ENCODE peak calls at places on chromosomes 11 and 22, in five cellular contexts. F is HCT116, Q is GM23338, G is K562, O is Panc1. X is an unnamed sample. For H3K4me1, the result is how much of the 10 kb centered on the place peaks cover.

GRCh38 chr11:47773882-47774281 is 6.7 kb upstream of the FNBP4 start:
- DNase-seq in Q (no peak), F (no peak), G (no peak), O (no peak), X (no peak)

GRCh38 chr11:1864216-1864615 is 11.3 kb downstream of the LSP1 start:
- DNase-seq in Q (no peak), F (no peak), O (no peak), G (no peak), X (no peak)

GRCh38 chr22:39469681-39470461 is 13.1 kb downstream of the MGAT3 start:
- DNase-seq in G (no peak), F (no peak), Q (no peak), O (no peak), X (no peak)

GRCh38 chr22:50473855-50474671 is 772 bp downstream of the SBF1 start:
- DNase-seq in O (no peak), Q (peak), F (no peak), G (peak), X (no peak)

GRCh38 chr11:2179516-2179915 is 7.9 kb upstream of the TH start:
- DNase-seq in F (no peak), Q (no peak), G (no peak), O (no peak), X (no peak)

GRCh38 chr11:9906043-9906791 is 242.3 kb downstream of the SWAP70 start:
- DNase-seq in G (no peak), F (peak), Q (peak), O (peak), X (no peak)

GRCh38 chr22:38267086-38267485 is 5.7 kb downstream of the TMEM184B start:
- DNase-seq in Q (no peak), O (no peak), F (no peak), G (peak), X (no peak)

GRCh38 chr11:2540521-2541320 is 95.9 kb downstream of the KCNQ1 start:
- DNase-seq in F (no peak), O (no peak), G (no peak), Q (no peak), X (no peak)

GRCh38 chr22:36244522-36245391 is 5.4 kb upstream of the APOL2 start:
- DNase-seq in F (no peak), Q (no peak), O (no peak), G (no peak), X (no peak)

GRCh38 chr11:34680206-34680605 is 59.3 kb downstream of the EHF start:
- DNase-seq in G (no peak), Q (no peak), F (no peak), O (no peak), X (no peak)

GRCh38 chr11:34676227-34676626 is 55.3 kb downstream of the EHF start:
- DNase-seq in Q (no peak), G (no peak), F (no peak), O (no peak), X (no peak)

GRCh38 chr11:34680918-34681554 is 60.1 kb downstream of the EHF start:
- DNase-seq in Q (peak), G (no peak), F (peak), O (peak), X (no peak)

GRCh38 chr11:34682822-34683221 is 61.9 kb downstream of the EHF start:
- DNase-seq in G (no peak), F (peak), O (no peak), Q (peak), X (no peak)

GRCh38 chr11:34679681-34680080 is 58.8 kb downstream of the EHF start:
- DNase-seq in G (no peak), F (no peak), O (no peak), Q (no peak), X (no peak)
- H3K4me1 ChIP-seq in G (under half), F (under half), O (under half), Q (under half), X (under half)

DNA sequence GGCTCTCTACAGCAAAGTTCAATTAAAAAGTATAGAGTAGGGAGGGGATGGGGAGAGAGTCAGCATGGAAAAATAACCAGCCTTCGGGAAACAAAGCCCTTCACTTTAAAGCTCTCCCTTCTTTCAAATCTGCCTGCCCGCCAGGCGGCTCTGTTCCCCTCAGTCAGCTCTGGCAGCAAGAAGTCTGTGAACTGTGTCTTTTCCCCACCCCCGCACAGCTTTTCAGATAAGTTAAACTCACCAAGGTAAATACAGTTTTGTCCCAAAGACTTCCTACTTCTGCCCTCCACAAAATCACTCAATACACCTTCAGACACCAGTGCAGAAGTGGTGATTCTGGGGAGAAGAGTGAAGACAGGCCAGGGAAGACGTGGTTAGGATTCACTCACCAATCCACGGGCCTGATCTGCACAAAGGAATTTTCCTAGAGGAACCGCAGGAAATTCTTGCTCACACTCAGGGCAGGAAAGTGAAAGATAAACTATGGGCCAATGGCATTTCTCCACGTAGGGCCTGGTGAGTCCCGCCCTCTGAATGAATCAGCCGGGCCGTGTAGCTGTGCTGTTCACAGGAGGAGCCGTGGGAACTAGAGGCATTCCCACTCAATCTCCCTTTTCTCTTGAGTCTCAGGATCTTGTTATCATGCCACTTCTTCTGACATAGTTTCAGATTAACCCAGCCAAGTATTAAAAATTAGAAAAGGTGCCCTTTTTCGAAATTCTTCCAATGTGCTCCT is at the start of gene TRIM5:
- DNase-seq in Q (peak), G (peak), F (peak), O (peak), X (peak)
- TF ChIP-seq POLR2AphosphoS5 in Q (peak), G (no peak), F (peak), O (peak), X (peak)

GRCh38 chr11:68271781-68272608 is at the start of gene C11orf24:
- DNase-seq in F (peak), Q (peak), O (peak), G (peak), X (peak)
- H3K4me1 ChIP-seq in F (under half), Q (under half), O (under half), G (under half), X (half or more)

GRCh38 chr11:113796663-113797259 is 17.2 kb downstream of the CLDN25 start:
- DNase-seq in O (no peak), F (peak), G (peak), Q (peak), X (no peak)

GRCh38 chr11:113806403-113806802 is 26.8 kb downstream of the CLDN25 start:
- DNase-seq in F (peak), O (no peak), Q (peak), G (peak), X (no peak)

GRCh38 chr11:113805640-113806039 is 26.0 kb downstream of the CLDN25 start:
- DNase-seq in Q (no peak), F (no peak), G (no peak), O (no peak), X (no peak)

DNA sequence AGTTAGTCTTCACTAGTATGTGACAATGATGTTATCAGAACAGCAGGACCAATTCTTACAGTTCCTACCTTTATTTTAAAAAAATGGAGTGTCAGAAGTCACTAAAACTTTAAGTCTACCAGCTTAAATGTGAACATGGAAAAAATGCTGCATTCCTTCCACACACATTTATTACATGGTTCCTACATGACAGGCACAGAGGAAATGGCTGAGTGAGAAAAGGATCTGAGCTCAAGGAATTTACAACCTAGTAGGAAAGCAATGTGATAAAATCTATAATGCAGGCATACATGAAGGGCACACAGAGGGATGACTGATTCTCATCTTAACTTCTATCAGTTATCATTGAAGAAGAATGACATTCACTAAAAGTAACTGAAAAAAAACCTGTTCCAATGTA is 23.0 kb downstream of the CLDN25 start:
- DNase-seq in G (no peak), F (no peak), Q (no peak), O (no peak), X (no peak)
- TF ChIP-seq POLR2AphosphoS5 in G (no peak), F (no peak), Q (no peak), O (no peak), X (no peak)

DNA sequence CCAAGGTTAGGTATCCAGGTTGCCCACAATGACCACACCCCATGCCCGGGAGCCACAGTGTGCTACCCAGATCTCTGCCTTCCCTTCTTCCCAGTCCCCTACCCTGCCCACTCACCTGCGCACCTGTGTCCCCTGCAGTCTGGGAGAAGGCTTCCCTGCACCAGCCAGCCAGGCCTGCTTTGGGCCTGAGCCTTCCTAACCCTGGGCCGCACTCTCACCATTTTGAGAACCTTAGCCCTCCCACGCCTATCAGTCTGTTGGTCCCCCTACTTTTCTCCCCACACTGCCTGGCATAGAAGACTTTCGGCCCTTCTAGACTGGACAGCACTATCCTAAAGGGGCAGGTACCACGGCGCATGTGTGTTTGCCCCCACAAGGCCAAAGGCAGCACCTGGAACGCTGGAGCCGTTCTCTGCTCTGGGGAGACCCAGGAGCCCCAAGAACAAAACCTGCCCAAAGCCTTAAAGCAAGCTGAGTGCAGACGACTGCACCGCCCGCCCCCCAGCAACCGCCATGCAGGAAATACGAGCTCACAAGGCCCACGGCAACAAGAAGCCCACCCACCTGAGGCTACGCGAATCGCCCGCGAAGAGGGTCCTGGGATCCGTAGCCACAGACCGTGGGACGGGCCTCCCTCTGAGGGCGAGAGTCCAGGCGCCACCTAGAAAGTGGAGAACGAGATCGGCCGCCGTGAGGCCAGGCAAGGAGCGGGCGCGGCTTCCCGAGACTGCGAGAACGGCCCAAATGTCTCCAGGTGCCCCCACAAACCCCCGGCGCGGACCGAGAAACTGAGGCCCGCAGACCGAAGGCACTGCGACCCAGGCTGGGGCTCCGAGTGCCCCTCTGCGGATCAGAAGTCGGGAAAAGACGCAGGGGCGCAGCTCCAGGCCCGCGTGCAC is 546 bp downstream of the GNB1L start:
- DNase-seq in G (peak), O (no peak), Q (no peak), F (peak), X (peak)
- H3K4me1 ChIP-seq in G (under half), O (under half), Q (under half), F (under half), X (under half)

DNA sequence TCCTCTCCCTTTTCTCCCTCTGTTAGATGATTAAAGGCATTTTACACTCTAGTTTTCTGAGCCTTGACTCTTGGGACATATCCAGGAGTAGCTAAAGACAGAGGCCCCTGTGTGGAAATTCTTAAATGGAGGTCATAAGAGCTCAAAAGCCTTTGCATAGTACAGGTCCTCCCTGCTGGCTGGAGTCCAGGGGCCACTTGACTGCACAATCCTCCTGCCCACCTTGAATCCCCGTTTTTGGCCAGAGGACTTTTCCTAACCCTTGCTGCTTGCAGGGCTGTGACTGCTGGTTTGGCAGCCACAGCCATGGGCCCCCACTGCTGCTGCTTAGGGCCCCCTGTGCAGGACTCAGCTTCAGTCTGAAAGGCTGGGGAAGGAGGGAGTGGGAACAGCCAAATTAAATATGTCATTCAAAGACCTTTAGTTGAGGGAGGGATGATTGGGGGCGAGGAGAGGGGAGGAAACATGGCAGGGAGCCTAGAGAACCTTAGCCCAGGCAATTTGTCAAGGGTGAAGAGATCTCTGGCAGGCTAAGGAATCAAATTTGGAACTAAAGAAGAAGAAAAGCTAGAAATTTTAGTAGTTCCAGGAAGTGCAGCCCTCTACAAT is 33.3 kb downstream of the ARHGAP1 start:
- DNase-seq in O (no peak), G (no peak), Q (no peak), F (no peak), X (no peak)
- TF ChIP-seq POLR2AphosphoS5 in O (no peak), G (no peak), Q (no peak), F (no peak), X (no peak)

GRCh38 chr11:86802146-86802545 is 1.8 kb downstream of the PRSS23 start:
- DNase-seq in O (no peak), F (no peak), G (no peak), Q (no peak), X (no peak)
- H3K4me1 ChIP-seq in O (half or more), F (under half), G (under half), Q (under half), X (half or more)

X was measured in esophagus muscularis mucosa.